ENCODE peak calls at places on chromosomes 11 and 22, in six cellular contexts. One of them, this sample, is unnamed.

GRCh38 chr11:69642913-69643632 is 2.1 kb downstream of the CCND1 start:
- DNase-seq in astrocyte of the cerebellum: peak; percentile 60
- DNase-seq in kidney: peak; percentile 93
- DNase-seq in lower lobe of right lung: peak; percentile 85
- DNase-seq in HFF-Myc: no peak
- DNase-seq in osteocyte: peak; percentile 96
- DNase-seq in this sample: peak; percentile 94

GRCh38 chr22:49580024-49580423 is 247.6 kb downstream of the BRD1 start:
- DNase-seq in lower lobe of right lung: no peak
- DNase-seq in astrocyte of the cerebellum: no peak
- DNase-seq in HFF-Myc: no peak
- DNase-seq in osteocyte: no peak
- DNase-seq in kidney: no peak
- DNase-seq in this sample: no peak

GRCh38 chr22:24474221-24474620 is 20.9 kb upstream of the UPB1 start:
- DNase-seq in HFF-Myc: peak; percentile 67
- DNase-seq in lower lobe of right lung: no peak
- DNase-seq in astrocyte of the cerebellum: peak; percentile 90
- DNase-seq in kidney: no peak
- DNase-seq in osteocyte: peak; percentile 54
- DNase-seq in this sample: no peak

GRCh38 chr22:20094158-20094807 is 14.2 kb downstream of the DGCR8 start:
- DNase-seq in astrocyte of the cerebellum: no peak
- DNase-seq in lower lobe of right lung: peak; percentile 37
- DNase-seq in osteocyte: no peak
- DNase-seq in HFF-Myc: no peak
- DNase-seq in kidney: peak; percentile 66
- DNase-seq in this sample: no peak

GRCh38 chr11:84855846-84856245 is 771.3 kb downstream of the DLG2 start:
- DNase-seq in kidney: no peak
- DNase-seq in HFF-Myc: no peak
- DNase-seq in osteocyte: no peak
- DNase-seq in astrocyte of the cerebellum: peak; percentile 11
- DNase-seq in lower lobe of right lung: no peak
- DNase-seq in this sample: no peak

GRCh38 chr11:131993291-131993690 is 622.9 kb downstream of the NTM start:
- DNase-seq in lower lobe of right lung: no peak
- DNase-seq in HFF-Myc: no peak
- DNase-seq in astrocyte of the cerebellum: no peak
- DNase-seq in osteocyte: no peak
- DNase-seq in kidney: no peak
- DNase-seq in this sample: no peak

GRCh38 chr11:122642971-122643370 is 12.6 kb upstream of the UBASH3B start:
- DNase-seq in HFF-Myc: no peak
- DNase-seq in osteocyte: no peak
- DNase-seq in kidney: no peak
- DNase-seq in astrocyte of the cerebellum: no peak
- DNase-seq in lower lobe of right lung: no peak
- DNase-seq in this sample: no peak

GRCh38 chr22:21067901-21068680 is 22.3 kb downstream of the LRRC74B start:
- DNase-seq in kidney: no peak
- DNase-seq in astrocyte of the cerebellum: no peak
- DNase-seq in osteocyte: no peak
- DNase-seq in HFF-Myc: no peak
- DNase-seq in lower lobe of right lung: no peak
- DNase-seq in this sample: no peak

GRCh38 chr11:73430326-73430725 is 54.1 kb downstream of the RELT start:
- DNase-seq in HFF-Myc: no peak
- DNase-seq in osteocyte: no peak
- DNase-seq in lower lobe of right lung: no peak
- DNase-seq in kidney: no peak
- DNase-seq in astrocyte of the cerebellum: no peak
- DNase-seq in this sample: no peak

GRCh38 chr11:10454902-10455631 is at the start of gene AMPD3:
- DNase-seq in kidney: no peak
- DNase-seq in lower lobe of right lung: no peak
- DNase-seq in astrocyte of the cerebellum: peak; percentile 52
- DNase-seq in HFF-Myc: peak; percentile 78
- DNase-seq in osteocyte: no peak
- DNase-seq in this sample: peak; percentile 67

GRCh38 chr11:46489668-46490560 is 98.3 kb upstream of the CHRM4 start:
- DNase-seq in HFF-Myc: no peak
- DNase-seq in osteocyte: no peak
- DNase-seq in lower lobe of right lung: no peak
- DNase-seq in astrocyte of the cerebellum: peak; percentile 51
- DNase-seq in kidney: no peak
- DNase-seq in this sample: peak; percentile 53

GRCh38 chr11:132994038-132994502 is 538.2 kb downstream of the OPCML start:
- DNase-seq in astrocyte of the cerebellum: no peak
- DNase-seq in HFF-Myc: no peak
- DNase-seq in kidney: no peak
- DNase-seq in lower lobe of right lung: no peak
- DNase-seq in osteocyte: no peak
- DNase-seq in this sample: no peak

GRCh38 chr11:118746988-118747585 is 43.9 kb downstream of the DDX6 start:
- DNase-seq in astrocyte of the cerebellum: no peak
- DNase-seq in lower lobe of right lung: no peak
- DNase-seq in HFF-Myc: no peak
- DNase-seq in kidney: no peak
- DNase-seq in osteocyte: no peak
- DNase-seq in this sample: no peak

GRCh38 chr11:109783017-109783416 is 310.2 kb upstream of the ZC3H12C start:
- DNase-seq in lower lobe of right lung: no peak
- DNase-seq in astrocyte of the cerebellum: no peak
- DNase-seq in osteocyte: no peak
- DNase-seq in kidney: no peak
- DNase-seq in HFF-Myc: no peak
- DNase-seq in this sample: no peak

GRCh38 chr11:17287058-17287457 is 10.5 kb downstream of the NUCB2 start:
- DNase-seq in lower lobe of right lung: no peak
- DNase-seq in astrocyte of the cerebellum: no peak
- DNase-seq in osteocyte: no peak
- DNase-seq in HFF-Myc: no peak
- DNase-seq in kidney: no peak
- DNase-seq in this sample: no peak

GRCh38 chr11:73530109-73530508 is 67.8 kb downstream of the FAM168A start:
- DNase-seq in kidney: no peak
- DNase-seq in HFF-Myc: no peak
- DNase-seq in osteocyte: no peak
- DNase-seq in lower lobe of right lung: no peak
- DNase-seq in astrocyte of the cerebellum: no peak
- DNase-seq in this sample: no peak

GRCh38 chr22:27740192-27740748 is 61.3 kb downstream of the MN1 start:
- DNase-seq in astrocyte of the cerebellum: no peak
- DNase-seq in osteocyte: no peak
- DNase-seq in HFF-Myc: no peak
- DNase-seq in kidney: no peak
- DNase-seq in lower lobe of right lung: no peak
- DNase-seq in this sample: no peak

GRCh38 chr22:44645083-44645482 is 56.9 kb upstream of the PRR5 start:
- DNase-seq in lower lobe of right lung: no peak
- DNase-seq in astrocyte of the cerebellum: no peak
- DNase-seq in HFF-Myc: no peak
- DNase-seq in osteocyte: no peak
- DNase-seq in kidney: no peak
- DNase-seq in this sample: no peak

GRCh38 chr22:44642096-44642644 is 59.8 kb upstream of the PRR5 start:
- DNase-seq in kidney: peak; percentile 22
- DNase-seq in osteocyte: no peak
- DNase-seq in HFF-Myc: no peak
- DNase-seq in astrocyte of the cerebellum: no peak
- DNase-seq in lower lobe of right lung: peak; percentile 18
- DNase-seq in this sample: no peak

GRCh38 chr22:44640618-44641155 is 61.3 kb upstream of the PRR5 start:
- DNase-seq in astrocyte of the cerebellum: no peak
- DNase-seq in lower lobe of right lung: peak; percentile 29
- DNase-seq in osteocyte: no peak
- DNase-seq in HFF-Myc: no peak
- DNase-seq in kidney: peak; percentile 59
- DNase-seq in this sample: no peak

GRCh38 chr22:44638966-44639739 is 62.9 kb upstream of the PRR5 start:
- DNase-seq in kidney: peak; percentile 67
- DNase-seq in astrocyte of the cerebellum: peak; percentile 13
- DNase-seq in lower lobe of right lung: peak; percentile 40
- DNase-seq in osteocyte: no peak
- DNase-seq in HFF-Myc: no peak
- DNase-seq in this sample: no peak

DNA sequence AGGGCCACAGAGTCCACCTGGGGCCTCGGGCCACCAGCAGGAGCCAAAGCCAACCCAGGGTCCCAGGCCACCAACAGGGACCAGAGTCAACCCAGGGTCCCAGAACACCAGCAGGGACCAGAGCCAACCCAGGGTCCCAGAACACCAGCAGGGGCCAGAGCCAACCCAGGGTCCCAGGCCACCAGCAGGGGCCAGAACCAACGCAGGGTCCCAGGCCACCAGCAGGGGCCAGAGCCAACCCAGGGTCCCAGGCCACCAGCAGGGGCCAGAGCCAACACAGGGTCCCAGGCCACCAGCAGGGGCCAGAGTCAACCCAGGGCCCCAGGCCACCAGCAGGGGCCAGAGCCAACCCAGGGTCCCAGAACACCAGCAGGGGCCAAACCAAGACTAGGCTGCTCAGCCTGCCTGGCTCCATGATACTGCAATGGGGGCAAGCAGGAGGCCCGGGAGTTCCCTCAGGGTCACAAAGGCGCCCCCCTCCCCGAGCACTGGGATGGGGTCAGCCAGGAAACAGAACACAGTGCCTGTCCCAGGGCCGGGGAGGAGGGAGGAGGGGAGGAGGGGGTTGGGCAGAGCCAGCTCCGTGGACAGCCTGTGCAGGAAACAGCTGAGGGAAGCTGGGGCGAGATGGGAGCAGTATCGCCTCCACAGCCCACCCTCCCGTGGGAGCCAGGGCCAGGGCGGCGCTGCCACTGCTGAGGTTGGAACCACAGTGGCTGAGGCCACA is 62.0 kb upstream of the PRR5 start:
- DNase-seq in lower lobe of right lung: peak; percentile 45
- DNase-seq in astrocyte of the cerebellum: no peak
- DNase-seq in kidney: peak; percentile 70
- DNase-seq in HFF-Myc: no peak
- DNase-seq in osteocyte: no peak
- DNase-seq in this sample: no peak
- TF ChIP-seq CTCF in lower lobe of right lung: no peak
- TF ChIP-seq CTCF in astrocyte of the cerebellum: no peak
- TF ChIP-seq CTCF in kidney: no peak
- TF ChIP-seq CTCF in HFF-Myc: no peak
- TF ChIP-seq CTCF in osteocyte: no peak
- TF ChIP-seq CTCF in this sample: no peak

DNA sequence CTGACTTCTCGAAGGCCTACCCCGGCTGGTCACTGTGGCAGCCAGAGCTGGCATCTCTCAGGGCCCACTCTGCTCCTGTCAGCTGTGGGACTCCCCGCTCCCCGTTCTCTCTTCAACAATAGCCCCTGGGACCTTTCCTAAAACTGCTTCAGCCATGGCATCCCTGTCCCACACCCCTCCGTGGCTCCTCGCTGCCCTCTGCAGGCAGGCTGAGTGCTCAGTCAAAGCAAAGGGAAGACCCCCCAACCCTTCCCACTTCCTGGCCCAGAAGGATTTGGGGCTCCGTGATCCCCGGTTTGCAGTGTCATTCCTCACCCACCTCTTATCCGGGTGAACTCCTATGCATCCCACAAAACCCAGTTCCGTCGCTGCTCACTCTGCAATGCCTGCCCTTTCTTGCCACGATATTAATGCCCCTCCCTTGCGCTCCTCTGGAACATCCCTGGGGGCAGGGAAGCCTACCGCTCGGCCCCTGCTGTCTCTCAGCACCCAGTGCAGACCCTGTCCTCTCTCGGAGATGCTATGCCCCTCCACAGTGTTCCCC is 1.6 kb upstream of the TH start:
- DNase-seq in lower lobe of right lung: no peak
- DNase-seq in kidney: no peak
- DNase-seq in astrocyte of the cerebellum: no peak
- DNase-seq in osteocyte: no peak
- DNase-seq in HFF-Myc: no peak
- DNase-seq in this sample: no peak
- TF ChIP-seq CTCF in lower lobe of right lung: no peak
- TF ChIP-seq CTCF in kidney: no peak
- TF ChIP-seq CTCF in astrocyte of the cerebellum: peak; percentile 66
- TF ChIP-seq CTCF in osteocyte: peak; percentile 55
- TF ChIP-seq CTCF in HFF-Myc: peak; percentile 57
- TF ChIP-seq CTCF in this sample: peak; percentile 18

GRCh38 chr22:31253949-31254348 is 38.3 kb downstream of the PIK3IP1 start:
- DNase-seq in HFF-Myc: no peak
- DNase-seq in osteocyte: no peak
- DNase-seq in kidney: no peak
- DNase-seq in lower lobe of right lung: peak; percentile 81
- DNase-seq in astrocyte of the cerebellum: no peak
- DNase-seq in this sample: no peak
- TF ChIP-seq CTCF in HFF-Myc: no peak
- TF ChIP-seq CTCF in osteocyte: no peak
- TF ChIP-seq CTCF in kidney: peak; percentile 22
- TF ChIP-seq CTCF in lower lobe of right lung: no peak
- TF ChIP-seq CTCF in astrocyte of the cerebellum: no peak
- TF ChIP-seq CTCF in this sample: no peak

GRCh38 chr11:81967242-81967641 is 766.4 kb downstream of the FAM181B start:
- DNase-seq in astrocyte of the cerebellum: no peak
- DNase-seq in lower lobe of right lung: no peak
- DNase-seq in kidney: no peak
- DNase-seq in osteocyte: no peak
- DNase-seq in HFF-Myc: no peak
- DNase-seq in this sample: no peak

GRCh38 chr11:81966340-81966739 is 767.3 kb downstream of the FAM181B start:
- DNase-seq in kidney: no peak
- DNase-seq in lower lobe of right lung: no peak
- DNase-seq in HFF-Myc: no peak
- DNase-seq in astrocyte of the cerebellum: peak; percentile 26
- DNase-seq in osteocyte: no peak
- DNase-seq in this sample: no peak

GRCh38 chr11:81959341-81959740 is 774.3 kb downstream of the FAM181B start:
- DNase-seq in astrocyte of the cerebellum: no peak
- DNase-seq in lower lobe of right lung: no peak
- DNase-seq in HFF-Myc: no peak
- DNase-seq in osteocyte: no peak
- DNase-seq in kidney: no peak
- DNase-seq in this sample: no peak

GRCh38 chr11:81963018-81963417 is 770.6 kb downstream of the FAM181B start:
- DNase-seq in osteocyte: no peak
- DNase-seq in HFF-Myc: no peak
- DNase-seq in lower lobe of right lung: no peak
- DNase-seq in kidney: no peak
- DNase-seq in astrocyte of the cerebellum: no peak
- DNase-seq in this sample: no peak
- TF ChIP-seq CTCF in osteocyte: peak; percentile 40
- TF ChIP-seq CTCF in HFF-Myc: no peak
- TF ChIP-seq CTCF in lower lobe of right lung: peak; percentile 23
- TF ChIP-seq CTCF in kidney: peak; percentile 10
- TF ChIP-seq CTCF in astrocyte of the cerebellum: no peak
- TF ChIP-seq CTCF in this sample: no peak